ENCODE peak calls at places on chromosomes 6 and 20, in four cellular contexts. One of them, this sample, is unnamed.
A peak's percentile ranks its signal among the peaks of the same experiment; 100 is the strongest.

GRCh38 chr20:37804584-37805566 is 98.1 kb upstream of the VSTM2L start:
- DNase-seq in HCT116: no peak
- DNase-seq in HepG2: no peak
- DNase-seq in K562: no peak
- DNase-seq in this sample: no peak

GRCh38 chr20:11338506-11339306 is 579.0 kb upstream of the BTBD3 start:
- DNase-seq in HCT116: no peak
- DNase-seq in HepG2: no peak
- DNase-seq in K562: no peak
- DNase-seq in this sample: no peak

GRCh38 chr6:27451660-27452390 is 21.1 kb downstream of the ZNF184 start:
- DNase-seq in HCT116: no peak
- DNase-seq in HepG2: no peak
- DNase-seq in K562: no peak
- DNase-seq in this sample: no peak

GRCh38 chr6:123519191-123519510 is 117.6 kb downstream of the TRDN start:
- DNase-seq in HCT116: no peak
- DNase-seq in HepG2: no peak
- DNase-seq in K562: no peak
- DNase-seq in this sample: no peak

GRCh38 chr6:166610104-166610503 is 16.9 kb downstream of the RPS6KA2 start:
- DNase-seq in HCT116: no peak
- DNase-seq in HepG2: no peak
- DNase-seq in K562: no peak
- DNase-seq in this sample: no peak

GRCh38 chr6:144066745-144067484 is 28.5 kb downstream of the SF3B5 start:
- DNase-seq in HCT116: no peak
- DNase-seq in HepG2: no peak
- DNase-seq in K562: no peak
- DNase-seq in this sample: no peak

GRCh38 chr20:5751856-5752255 is 1.7 kb downstream of the SHLD1 start:
- DNase-seq in HCT116: no peak
- DNase-seq in HepG2: no peak
- DNase-seq in K562: peak; percentile 57
- DNase-seq in this sample: no peak

GRCh38 chr6:4435981-4436445 is 300.6 kb upstream of the ECI2 start:
- DNase-seq in HCT116: no peak
- DNase-seq in HepG2: no peak
- DNase-seq in K562: no peak
- DNase-seq in this sample: no peak

GRCh38 chr6:43901330-43902230 is 131.6 kb downstream of the VEGFA start:
- DNase-seq in HCT116: no peak
- DNase-seq in HepG2: no peak
- DNase-seq in K562: no peak
- DNase-seq in this sample: no peak

GRCh38 chr6:123898669-123899068 is 95.0 kb downstream of the NKAIN2 start:
- DNase-seq in HCT116: no peak
- DNase-seq in HepG2: no peak
- DNase-seq in K562: no peak
- DNase-seq in this sample: no peak

GRCh38 chr6:108492131-108492766 is 68.5 kb upstream of the FOXO3 start:
- DNase-seq in HCT116: peak; percentile 36
- DNase-seq in HepG2: peak; percentile 25
- DNase-seq in K562: peak; percentile 41
- DNase-seq in this sample: peak; percentile 61

DNA sequence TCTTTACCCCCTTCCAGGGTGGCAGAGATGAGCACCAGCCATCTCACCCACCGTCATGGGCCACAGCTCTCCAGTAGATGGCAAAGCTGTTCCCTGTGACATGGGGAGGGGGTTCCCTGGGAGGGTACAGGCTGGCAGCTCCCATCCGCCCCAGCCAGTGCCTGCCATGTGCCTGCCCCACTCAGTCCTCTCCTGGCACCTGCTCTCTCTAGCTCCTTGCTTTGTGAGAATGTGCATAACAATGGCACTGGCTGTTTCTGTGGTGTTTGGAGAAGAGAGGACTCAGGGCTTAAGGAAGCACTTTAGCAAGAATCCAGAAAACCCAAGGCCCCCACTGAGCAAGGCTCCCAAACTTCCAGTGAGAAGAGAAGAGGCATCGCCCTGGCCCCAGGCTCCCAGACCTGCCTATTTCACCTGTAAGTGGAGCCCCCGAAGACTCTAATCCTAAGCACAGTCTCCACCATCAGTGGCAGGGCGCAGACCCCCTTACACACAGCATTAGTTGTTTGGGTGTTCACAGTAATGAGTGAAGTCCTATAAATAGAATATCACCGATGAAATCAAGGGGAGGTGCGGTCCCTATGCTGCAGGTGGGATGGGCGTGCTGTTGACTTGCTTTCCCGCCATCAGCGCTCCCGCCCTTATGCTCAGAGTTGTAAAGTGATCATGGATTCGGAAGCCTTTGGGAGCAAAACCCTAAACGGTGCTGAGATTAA is 110.2 kb downstream of the AGPAT4 start:
- DNase-seq in HCT116: no peak
- DNase-seq in HepG2: no peak
- DNase-seq in K562: no peak
- DNase-seq in this sample: no peak
- TF ChIP-seq TCF7L2 in HCT116: no peak
- TF ChIP-seq TCF7L2 in HepG2: no peak
- TF ChIP-seq TCF7L2 in K562: no peak
- TF ChIP-seq TCF7L2 in this sample: no peak

DNA sequence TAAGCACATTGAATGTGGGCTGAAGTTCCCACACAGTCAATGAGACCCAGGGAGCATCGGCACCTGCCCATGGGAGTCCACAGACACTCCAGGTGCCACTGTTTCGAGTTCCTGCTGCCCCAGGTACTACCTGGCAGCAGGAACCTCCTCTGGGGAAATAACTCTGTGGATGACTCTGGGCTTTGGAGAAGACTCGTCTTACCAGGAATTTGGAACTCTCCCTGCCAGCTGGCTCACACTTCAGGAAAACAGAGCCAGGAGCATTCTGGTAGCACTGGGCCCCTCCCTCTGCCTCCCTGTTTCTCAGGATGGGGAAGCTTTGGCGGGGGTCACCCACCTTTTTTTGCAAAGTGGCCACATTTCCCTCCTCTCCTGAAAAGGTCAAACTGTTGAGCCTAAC is 69.5 kb upstream of the MC3R start:
- DNase-seq in HCT116: no peak
- DNase-seq in HepG2: no peak
- DNase-seq in K562: no peak
- DNase-seq in this sample: no peak
- TF ChIP-seq TCF7L2 in HCT116: no peak
- TF ChIP-seq TCF7L2 in HepG2: no peak
- TF ChIP-seq TCF7L2 in K562: no peak
- TF ChIP-seq TCF7L2 in this sample: no peak

GRCh38 chr6:63306446-63306845 is 13.3 kb downstream of the LGSN start:
- DNase-seq in HCT116: no peak
- DNase-seq in HepG2: no peak
- DNase-seq in K562: no peak
- DNase-seq in this sample: no peak

GRCh38 chr6:63299667-63300066 is 20.1 kb downstream of the LGSN start:
- DNase-seq in HCT116: no peak
- DNase-seq in HepG2: no peak
- DNase-seq in K562: no peak
- DNase-seq in this sample: no peak

GRCh38 chr6:63307581-63308246 is 12.1 kb downstream of the LGSN start:
- DNase-seq in HCT116: peak; percentile 47
- DNase-seq in HepG2: peak; percentile 72
- DNase-seq in K562: peak; percentile 20
- DNase-seq in this sample: peak; percentile 51

DNA sequence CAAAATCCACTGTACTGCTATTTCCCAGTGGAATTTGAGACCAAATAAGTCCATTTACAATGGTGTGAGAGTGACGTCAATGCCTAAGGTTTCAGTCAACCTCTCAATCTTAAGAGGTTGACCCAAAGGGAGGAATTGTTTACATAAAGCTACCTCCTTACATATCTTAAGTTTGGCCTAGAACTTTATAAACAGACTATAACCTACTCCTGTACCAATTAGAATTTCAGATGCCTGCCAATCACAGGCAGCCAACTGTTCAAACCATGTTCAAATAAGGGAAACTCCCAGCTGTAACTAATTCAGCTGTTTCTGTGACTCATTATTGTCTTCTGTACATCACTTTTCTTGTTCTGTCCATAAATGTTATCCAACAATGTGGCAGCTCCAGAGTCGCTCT is 14.5 kb downstream of the LGSN start:
- DNase-seq in HCT116: no peak
- DNase-seq in HepG2: no peak
- DNase-seq in K562: no peak
- DNase-seq in this sample: no peak
- TF ChIP-seq TCF7L2 in HCT116: no peak
- TF ChIP-seq TCF7L2 in HepG2: no peak
- TF ChIP-seq TCF7L2 in K562: no peak
- TF ChIP-seq TCF7L2 in this sample: no peak

DNA sequence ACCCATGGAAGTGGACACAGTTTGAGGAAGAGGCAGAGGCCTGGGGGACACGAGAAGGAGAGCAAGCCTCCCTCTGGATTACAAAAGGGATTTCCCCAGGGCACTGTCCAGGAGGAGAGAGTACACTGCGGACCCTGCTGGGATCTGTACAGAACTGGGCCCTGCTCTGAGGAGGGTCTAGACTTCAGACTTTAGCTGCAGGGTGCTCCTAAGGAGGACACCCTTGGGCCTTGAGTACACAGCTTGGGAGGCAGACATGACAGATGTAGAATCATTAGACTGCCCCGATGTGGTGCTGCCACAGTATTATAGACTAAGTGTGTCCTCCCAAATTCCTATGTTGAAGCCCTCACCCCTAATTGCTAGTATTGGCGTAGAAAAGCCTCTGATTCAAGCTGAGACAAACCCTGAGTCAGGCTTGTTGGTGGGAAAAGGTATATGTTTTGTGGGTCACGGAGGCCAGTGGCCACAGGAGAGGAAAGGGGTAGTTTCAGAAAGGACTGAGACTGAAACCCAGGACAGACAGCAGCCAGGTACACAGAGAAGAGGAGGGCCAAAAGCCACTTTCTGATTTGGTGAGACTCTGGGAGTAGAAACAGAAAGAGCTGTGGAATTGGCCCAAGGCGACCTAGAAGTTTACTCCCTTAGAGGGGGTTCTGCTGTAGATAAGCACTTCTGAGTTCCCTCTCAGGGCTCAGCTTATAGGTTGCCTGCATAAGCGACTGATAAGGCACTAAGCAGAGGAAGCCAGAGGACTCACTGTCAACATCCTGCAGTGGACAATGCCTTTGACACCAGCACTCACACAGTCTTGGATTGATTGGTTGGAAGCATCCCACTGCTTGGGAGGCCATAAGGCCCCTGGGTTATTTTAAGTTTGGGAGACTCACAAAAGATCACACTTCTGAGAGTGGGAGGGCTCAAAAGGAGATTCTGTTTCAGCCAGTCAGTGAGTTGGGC is 16.5 kb upstream of the SH3BGRL2 start:
- DNase-seq in HCT116: no peak
- DNase-seq in HepG2: no peak
- DNase-seq in K562: peak; percentile 74
- DNase-seq in this sample: no peak
- TF ChIP-seq TCF7L2 in HCT116: no peak
- TF ChIP-seq TCF7L2 in HepG2: no peak
- TF ChIP-seq TCF7L2 in K562: no peak
- TF ChIP-seq TCF7L2 in this sample: no peak

GRCh38 chr6:135535989-135536414 is 38.5 kb upstream of the AHI1 start:
- DNase-seq in HCT116: peak; percentile 31
- DNase-seq in HepG2: peak; percentile 40
- DNase-seq in K562: peak; percentile 53
- DNase-seq in this sample: no peak
- TF ChIP-seq TCF7L2 in HCT116: no peak
- TF ChIP-seq TCF7L2 in HepG2: no peak
- TF ChIP-seq TCF7L2 in K562: no peak
- TF ChIP-seq TCF7L2 in this sample: no peak

DNA sequence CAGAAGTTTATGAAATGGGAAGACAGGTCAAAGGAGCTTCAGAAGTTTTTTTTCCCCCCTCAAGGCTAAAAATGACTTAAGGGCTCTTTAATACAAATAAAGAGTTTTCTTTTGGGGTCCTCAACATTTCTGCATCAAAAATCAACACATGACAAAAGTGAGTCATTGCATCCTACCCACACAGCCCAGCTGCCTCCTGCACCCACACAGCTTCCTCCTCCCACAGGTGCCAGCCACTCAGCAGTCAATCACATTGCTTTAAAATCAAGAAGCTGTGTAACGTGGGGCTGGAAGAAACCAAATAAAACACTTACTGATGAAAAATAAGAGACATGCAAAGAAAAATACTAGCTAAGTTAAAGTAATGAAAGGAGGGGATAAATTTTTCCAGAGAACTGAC is 68.5 kb downstream of the MAP3K5 start:
- DNase-seq in HCT116: no peak
- DNase-seq in HepG2: no peak
- DNase-seq in K562: no peak
- DNase-seq in this sample: no peak
- TF ChIP-seq TCF7L2 in HCT116: no peak
- TF ChIP-seq TCF7L2 in HepG2: no peak
- TF ChIP-seq TCF7L2 in K562: no peak
- TF ChIP-seq TCF7L2 in this sample: no peak

GRCh38 chr20:57272883-57273282 is 6.4 kb upstream of the BMP7 start:
- DNase-seq in HCT116: no peak
- DNase-seq in HepG2: no peak
- DNase-seq in K562: no peak
- DNase-seq in this sample: no peak
- TF ChIP-seq TCF7L2 in HCT116: no peak
- TF ChIP-seq TCF7L2 in HepG2: no peak
- TF ChIP-seq TCF7L2 in K562: no peak
- TF ChIP-seq TCF7L2 in this sample: no peak

DNA sequence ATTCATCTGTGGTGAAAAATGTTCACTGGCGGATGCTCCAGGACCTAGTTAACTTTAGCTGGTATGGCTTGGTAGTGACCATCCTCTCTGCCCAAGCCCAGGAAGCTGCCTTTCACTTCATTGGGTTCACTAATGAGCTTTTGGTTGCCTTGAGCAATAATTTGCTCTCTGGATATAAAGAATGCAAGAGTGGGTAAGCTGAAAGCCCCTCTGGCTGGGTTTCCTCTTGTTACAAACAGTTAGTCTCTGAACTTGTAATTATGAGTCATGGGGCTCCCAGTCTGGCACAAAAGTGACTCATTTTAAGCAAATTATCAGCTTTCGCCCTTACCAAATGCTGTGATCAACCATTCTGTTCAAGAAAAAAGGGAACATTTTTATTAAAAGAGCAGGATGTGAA is 129.8 kb upstream of the KCNK16 start:
- DNase-seq in HCT116: no peak
- DNase-seq in HepG2: no peak
- DNase-seq in K562: no peak
- DNase-seq in this sample: no peak
- TF ChIP-seq TCF7L2 in HCT116: no peak
- TF ChIP-seq TCF7L2 in HepG2: no peak
- TF ChIP-seq TCF7L2 in K562: no peak
- TF ChIP-seq TCF7L2 in this sample: no peak

GRCh38 chr6:169824848-169825557 is 73.6 kb downstream of the ERMARD start:
- DNase-seq in HCT116: no peak
- DNase-seq in HepG2: no peak
- DNase-seq in K562: no peak
- DNase-seq in this sample: no peak
- TF ChIP-seq TCF7L2 in HCT116: no peak
- TF ChIP-seq TCF7L2 in HepG2: no peak
- TF ChIP-seq TCF7L2 in K562: no peak
- TF ChIP-seq TCF7L2 in this sample: no peak

DNA sequence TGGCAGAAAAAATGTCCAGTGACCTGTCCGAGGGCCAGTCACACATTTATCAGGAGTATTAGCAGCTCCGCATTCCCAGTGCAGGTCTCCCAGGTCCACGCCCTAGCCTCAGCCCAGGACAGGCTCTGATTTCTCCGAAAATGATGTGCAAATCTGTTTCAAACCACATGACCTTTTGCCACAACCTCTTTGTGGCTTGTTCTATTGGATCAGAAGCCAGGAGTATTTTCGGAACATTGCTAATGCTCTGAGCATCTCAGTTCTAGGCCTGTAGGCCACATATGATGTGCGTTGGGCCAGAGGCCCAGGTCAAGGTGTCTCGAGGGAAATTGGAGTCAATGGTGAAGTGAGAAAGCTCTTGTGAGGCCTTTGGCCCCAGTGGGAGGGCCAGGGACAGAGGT is 40.4 kb downstream of the SNX5 start:
- DNase-seq in HCT116: no peak
- DNase-seq in HepG2: no peak
- DNase-seq in K562: no peak
- DNase-seq in this sample: no peak
- TF ChIP-seq TCF7L2 in HCT116: no peak
- TF ChIP-seq TCF7L2 in HepG2: no peak
- TF ChIP-seq TCF7L2 in K562: no peak
- TF ChIP-seq TCF7L2 in this sample: no peak

This sample was measured in Panc1.